ENCODE peak calls at places on chromosomes 7 and 10, in seven cellular contexts. One of them, this sample, is unnamed.

GRCh38 chr7:151895008-151895661 is 18.2 kb upstream of the PRKAG2 start:
- DNase-seq in PC-9: no peak
- DNase-seq in esophagus squamous epithelium: no peak
- DNase-seq in skeletal muscle cell: no peak
- DNase-seq in CD8-positive, alpha-beta T cell: no peak
- DNase-seq in PC-3: no peak
- DNase-seq in lower lobe of right lung: no peak
- DNase-seq in this sample: peak; percentile 78

GRCh38 chr10:63520463-63521388 is 475 bp upstream of the REEP3 start:
- DNase-seq in PC-3: peak; percentile 95
- DNase-seq in esophagus squamous epithelium: no peak
- DNase-seq in lower lobe of right lung: peak; percentile 84
- DNase-seq in CD8-positive, alpha-beta T cell: peak; percentile 36
- DNase-seq in skeletal muscle cell: no peak
- DNase-seq in PC-9: peak; percentile 79
- DNase-seq in this sample: peak; percentile 34

GRCh38 chr10:132685121-132685891 is 100.6 kb downstream of the NKX6-2 start:
- DNase-seq in lower lobe of right lung: peak; percentile 75
- DNase-seq in skeletal muscle cell: no peak
- DNase-seq in CD8-positive, alpha-beta T cell: no peak
- DNase-seq in PC-9: peak; percentile 66
- DNase-seq in PC-3: peak; percentile 88
- DNase-seq in esophagus squamous epithelium: no peak
- DNase-seq in this sample: peak; percentile 81

GRCh38 chr7:103613655-103614642 is 167.9 kb upstream of the SLC26A5 start:
- DNase-seq in esophagus squamous epithelium: no peak
- DNase-seq in CD8-positive, alpha-beta T cell: no peak
- DNase-seq in skeletal muscle cell: no peak
- DNase-seq in PC-9: no peak
- DNase-seq in PC-3: peak; percentile 37
- DNase-seq in lower lobe of right lung: no peak
- DNase-seq in this sample: no peak

GRCh38 chr10:111211756-111212155 is 134.9 kb downstream of the ADRA2A start:
- DNase-seq in esophagus squamous epithelium: no peak
- DNase-seq in CD8-positive, alpha-beta T cell: no peak
- DNase-seq in lower lobe of right lung: no peak
- DNase-seq in skeletal muscle cell: no peak
- DNase-seq in PC-9: no peak
- DNase-seq in PC-3: peak; percentile 67
- DNase-seq in this sample: no peak

GRCh38 chr7:103843689-103844480 is 145.6 kb downstream of the RELN start:
- DNase-seq in CD8-positive, alpha-beta T cell: no peak
- DNase-seq in PC-3: no peak
- DNase-seq in PC-9: no peak
- DNase-seq in lower lobe of right lung: no peak
- DNase-seq in skeletal muscle cell: no peak
- DNase-seq in esophagus squamous epithelium: no peak
- DNase-seq in this sample: no peak

GRCh38 chr7:141312828-141313521 is 238.2 kb upstream of the AGK start:
- DNase-seq in PC-3: no peak
- DNase-seq in CD8-positive, alpha-beta T cell: no peak
- DNase-seq in esophagus squamous epithelium: no peak
- DNase-seq in skeletal muscle cell: no peak
- DNase-seq in PC-9: no peak
- DNase-seq in lower lobe of right lung: no peak
- DNase-seq in this sample: no peak

GRCh38 chr10:100370976-100371706 is 24.1 kb downstream of the SCD start:
- DNase-seq in lower lobe of right lung: peak; percentile 80
- DNase-seq in skeletal muscle cell: peak; percentile 82
- DNase-seq in esophagus squamous epithelium: no peak
- DNase-seq in PC-9: peak; percentile 82
- DNase-seq in PC-3: peak; percentile 82
- DNase-seq in CD8-positive, alpha-beta T cell: peak; percentile 50
- DNase-seq in this sample: peak; percentile 96

GRCh38 chr10:16735626-16736025 is 81.6 kb downstream of the RSU1 start:
- DNase-seq in PC-9: no peak
- DNase-seq in lower lobe of right lung: no peak
- DNase-seq in CD8-positive, alpha-beta T cell: no peak
- DNase-seq in PC-3: no peak
- DNase-seq in skeletal muscle cell: no peak
- DNase-seq in esophagus squamous epithelium: no peak
- DNase-seq in this sample: no peak

GRCh38 chr10:119337796-119338432 is 130.5 kb downstream of the GRK5 start:
- DNase-seq in CD8-positive, alpha-beta T cell: no peak
- DNase-seq in PC-3: no peak
- DNase-seq in lower lobe of right lung: no peak
- DNase-seq in PC-9: no peak
- DNase-seq in skeletal muscle cell: no peak
- DNase-seq in esophagus squamous epithelium: no peak
- DNase-seq in this sample: no peak

GRCh38 chr10:35421553-35422178 is 85.4 kb downstream of the CCNY start:
- DNase-seq in PC-3: peak; percentile 99
- DNase-seq in esophagus squamous epithelium: no peak
- DNase-seq in CD8-positive, alpha-beta T cell: no peak
- DNase-seq in lower lobe of right lung: no peak
- DNase-seq in PC-9: peak; percentile 53
- DNase-seq in skeletal muscle cell: peak; percentile 73
- DNase-seq in this sample: no peak

GRCh38 chr7:70408477-70408876 is 723.5 kb upstream of the GALNT17 start:
- DNase-seq in CD8-positive, alpha-beta T cell: no peak
- DNase-seq in skeletal muscle cell: no peak
- DNase-seq in PC-3: no peak
- DNase-seq in PC-9: no peak
- DNase-seq in esophagus squamous epithelium: no peak
- DNase-seq in lower lobe of right lung: no peak
- DNase-seq in this sample: no peak

GRCh38 chr10:128859738-128860386 is 607.2 kb upstream of the MGMT start:
- DNase-seq in esophagus squamous epithelium: no peak
- DNase-seq in CD8-positive, alpha-beta T cell: peak; percentile 18
- DNase-seq in PC-3: peak; percentile 32
- DNase-seq in skeletal muscle cell: no peak
- DNase-seq in lower lobe of right lung: no peak
- DNase-seq in PC-9: no peak
- DNase-seq in this sample: peak; percentile 15

GRCh38 chr10:110860576-110861241 is 11.0 kb upstream of the PDCD4 start:
- DNase-seq in skeletal muscle cell: no peak
- DNase-seq in CD8-positive, alpha-beta T cell: peak; percentile 59
- DNase-seq in PC-9: no peak
- DNase-seq in lower lobe of right lung: no peak
- DNase-seq in esophagus squamous epithelium: no peak
- DNase-seq in PC-3: no peak
- DNase-seq in this sample: no peak

GRCh38 chr7:37491919-37492694 is 43.4 kb upstream of the ELMO1 start:
- DNase-seq in PC-9: no peak
- DNase-seq in skeletal muscle cell: no peak
- DNase-seq in CD8-positive, alpha-beta T cell: no peak
- DNase-seq in PC-3: no peak
- DNase-seq in lower lobe of right lung: no peak
- DNase-seq in esophagus squamous epithelium: no peak
- DNase-seq in this sample: no peak

GRCh38 chr7:45241339-45242109 is 83.9 kb downstream of the RAMP3 start:
- DNase-seq in PC-3: peak; percentile 34
- DNase-seq in CD8-positive, alpha-beta T cell: no peak
- DNase-seq in lower lobe of right lung: no peak
- DNase-seq in PC-9: no peak
- DNase-seq in skeletal muscle cell: no peak
- DNase-seq in esophagus squamous epithelium: no peak
- DNase-seq in this sample: no peak

GRCh38 chr7:153550173-153550572 is 502.0 kb upstream of the DPP6 start:
- DNase-seq in skeletal muscle cell: no peak
- DNase-seq in PC-9: no peak
- DNase-seq in PC-3: no peak
- DNase-seq in esophagus squamous epithelium: no peak
- DNase-seq in CD8-positive, alpha-beta T cell: no peak
- DNase-seq in lower lobe of right lung: no peak
- DNase-seq in this sample: no peak

GRCh38 chr7:7201583-7202374 is 19.4 kb downstream of the C1GALT1 start:
- DNase-seq in CD8-positive, alpha-beta T cell: peak; percentile 50
- DNase-seq in esophagus squamous epithelium: no peak
- DNase-seq in lower lobe of right lung: peak; percentile 53
- DNase-seq in PC-9: peak; percentile 88
- DNase-seq in PC-3: peak; percentile 76
- DNase-seq in skeletal muscle cell: no peak
- DNase-seq in this sample: no peak

GRCh38 chr7:130397056-130397455 is 16.8 kb downstream of the CPA1 start:
- DNase-seq in lower lobe of right lung: no peak
- DNase-seq in CD8-positive, alpha-beta T cell: no peak
- DNase-seq in PC-9: no peak
- DNase-seq in skeletal muscle cell: no peak
- DNase-seq in esophagus squamous epithelium: no peak
- DNase-seq in PC-3: no peak
- DNase-seq in this sample: no peak
- H3K4me3 ChIP-seq in lower lobe of right lung: no peak overlapping the region
- H3K4me3 ChIP-seq in CD8-positive, alpha-beta T cell: no peak overlapping the region
- H3K4me3 ChIP-seq in PC-9: no peak overlapping the region
- H3K4me3 ChIP-seq in skeletal muscle cell: no peak overlapping the region
- H3K4me3 ChIP-seq in esophagus squamous epithelium: no peak overlapping the region
- H3K4me3 ChIP-seq in PC-3: no peak overlapping the region
- H3K4me3 ChIP-seq in this sample: no peak overlapping the region

GRCh38 chr10:73246322-73246782 is 703 bp downstream of the DNAJC9 start:
- DNase-seq in skeletal muscle cell: no peak
- DNase-seq in esophagus squamous epithelium: no peak
- DNase-seq in CD8-positive, alpha-beta T cell: no peak
- DNase-seq in PC-9: no peak
- DNase-seq in lower lobe of right lung: no peak
- DNase-seq in PC-3: no peak
- DNase-seq in this sample: no peak

GRCh38 chr10:73248259-73248724 is 1.2 kb upstream of the DNAJC9 start:
- DNase-seq in lower lobe of right lung: no peak
- DNase-seq in esophagus squamous epithelium: no peak
- DNase-seq in skeletal muscle cell: no peak
- DNase-seq in PC-3: peak; percentile 35
- DNase-seq in PC-9: no peak
- DNase-seq in CD8-positive, alpha-beta T cell: no peak
- DNase-seq in this sample: no peak

GRCh38 chr10:73246783-73247508 is at the start of gene DNAJC9:
- DNase-seq in PC-3: peak; percentile 100
- DNase-seq in lower lobe of right lung: peak; percentile 98
- DNase-seq in esophagus squamous epithelium: peak; percentile 78
- DNase-seq in PC-9: peak; percentile 99
- DNase-seq in skeletal muscle cell: peak; percentile 78
- DNase-seq in CD8-positive, alpha-beta T cell: peak; percentile 97
- DNase-seq in this sample: peak; percentile 96

GRCh38 chr10:73247509-73248258 is 629 bp upstream of the DNAJC9 start:
- DNase-seq in lower lobe of right lung: no peak
- DNase-seq in skeletal muscle cell: no peak
- DNase-seq in PC-9: no peak
- DNase-seq in CD8-positive, alpha-beta T cell: no peak
- DNase-seq in PC-3: peak; percentile 50
- DNase-seq in esophagus squamous epithelium: no peak
- DNase-seq in this sample: no peak

DNA sequence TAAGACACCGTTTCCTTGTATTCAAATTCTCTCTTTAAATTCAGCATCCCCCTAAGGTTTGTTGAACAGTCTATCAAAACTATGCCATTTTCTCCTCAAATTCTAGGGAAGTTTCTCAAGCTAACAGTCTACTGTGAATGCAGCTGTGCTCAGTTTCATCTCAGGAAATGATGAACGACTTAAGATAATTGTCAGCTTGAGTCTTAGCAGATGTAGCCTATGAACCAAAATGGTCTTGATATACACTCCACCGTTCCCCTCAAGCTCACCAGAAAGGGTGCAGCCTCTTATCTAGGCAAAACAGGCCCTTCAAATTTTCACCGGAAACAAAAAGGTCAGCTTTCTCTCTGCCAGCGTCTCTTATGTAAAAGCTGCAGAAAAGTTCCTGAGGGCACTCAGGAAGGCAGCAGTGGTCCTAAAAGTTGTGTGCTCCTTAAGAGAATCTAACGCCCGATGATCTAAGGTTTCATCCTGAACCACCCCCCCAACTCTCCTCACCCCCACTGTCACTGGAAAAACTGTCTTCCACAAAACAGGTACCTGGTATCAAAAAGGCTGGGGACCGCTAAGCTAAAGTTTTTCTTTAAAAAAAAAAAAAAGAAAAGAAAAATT is 2.1 kb downstream of the DNAJC9 start:
- DNase-seq in esophagus squamous epithelium: no peak
- DNase-seq in skeletal muscle cell: no peak
- DNase-seq in lower lobe of right lung: no peak
- DNase-seq in PC-3: no peak
- DNase-seq in CD8-positive, alpha-beta T cell: no peak
- DNase-seq in PC-9: no peak
- DNase-seq in this sample: no peak
- H3K4me3 ChIP-seq in esophagus squamous epithelium: no peak overlapping the region
- H3K4me3 ChIP-seq in skeletal muscle cell: peak overlapping the region; percentile 12
- H3K4me3 ChIP-seq in lower lobe of right lung: no peak overlapping the region
- H3K4me3 ChIP-seq in PC-3: peak overlapping the region; percentile 69
- H3K4me3 ChIP-seq in CD8-positive, alpha-beta T cell: no peak overlapping the region
- H3K4me3 ChIP-seq in PC-9: peak overlapping the region; percentile 95
- H3K4me3 ChIP-seq in this sample: no peak overlapping the region

GRCh38 chr7:101813414-101814019 is 3.9 kb upstream of the CUX1 start:
- DNase-seq in skeletal muscle cell: no peak
- DNase-seq in PC-9: no peak
- DNase-seq in CD8-positive, alpha-beta T cell: no peak
- DNase-seq in lower lobe of right lung: no peak
- DNase-seq in PC-3: no peak
- DNase-seq in esophagus squamous epithelium: no peak
- DNase-seq in this sample: peak; percentile 6
- H3K4me3 ChIP-seq in skeletal muscle cell: peak overlapping the region; percentile 70
- H3K4me3 ChIP-seq in PC-9: peak overlapping the region; percentile 95
- H3K4me3 ChIP-seq in CD8-positive, alpha-beta T cell: no peak overlapping the region
- H3K4me3 ChIP-seq in lower lobe of right lung: peak overlapping the region; percentile 83
- H3K4me3 ChIP-seq in PC-3: peak overlapping the region; percentile 68
- H3K4me3 ChIP-seq in esophagus squamous epithelium: peak overlapping the region; percentile 83
- H3K4me3 ChIP-seq in this sample: no peak overlapping the region

GRCh38 chr7:100171840-100172239 is 3.4 kb upstream of the GAL3ST4 start:
- DNase-seq in esophagus squamous epithelium: no peak
- DNase-seq in CD8-positive, alpha-beta T cell: no peak
- DNase-seq in PC-3: no peak
- DNase-seq in lower lobe of right lung: no peak
- DNase-seq in PC-9: no peak
- DNase-seq in skeletal muscle cell: no peak
- DNase-seq in this sample: no peak
- H3K4me3 ChIP-seq in esophagus squamous epithelium: peak overlapping the region; percentile 72
- H3K4me3 ChIP-seq in CD8-positive, alpha-beta T cell: no peak overlapping the region
- H3K4me3 ChIP-seq in PC-3: peak overlapping the region; percentile 61
- H3K4me3 ChIP-seq in lower lobe of right lung: peak overlapping the region; percentile 45
- H3K4me3 ChIP-seq in PC-9: no peak overlapping the region
- H3K4me3 ChIP-seq in skeletal muscle cell: no peak overlapping the region
- H3K4me3 ChIP-seq in this sample: no peak overlapping the region

This sample was measured in lower leg skin.